ENCODE peak calls at places on chromosome 4, in ten cellular contexts. G is transverse colon, U is HCT116, H is GM12892, F is spleen, Z is endothelial cell of umbilical vein, O is upper lobe of left lung, A is breast epithelium, Y is sigmoid colon, D is esophagus muscularis mucosa. X is an unnamed sample.

GRCh38 chr4:89558147-89558546 is 250.5 kb upstream of the GPRIN3 start:
- DNase-seq in G (no peak), U (peak; percentile 7), H (no peak), F (no peak), Z (no peak), O (no peak), A (no peak), Y (no peak), D (no peak), X (no peak)

GRCh38 chr4:52126946-52127345 is 75.8 kb downstream of the SPATA18 start:
- DNase-seq in G (no peak), U (no peak), H (no peak), F (no peak), Z (no peak), O (no peak), A (no peak), Y (no peak), D (no peak), X (no peak)

GRCh38 chr4:156609421-156609820 is 362.2 kb downstream of the PDGFC start:
- DNase-seq in G (peak; percentile 8), U (no peak), H (no peak), F (no peak), Z (no peak), O (peak; percentile 21), A (no peak), Y (no peak), D (no peak), X (no peak)

GRCh38 chr4:7650606-7651400 is 216.1 kb upstream of the PSAPL1 start:
- DNase-seq in G (no peak), U (peak; percentile 16), H (no peak), F (peak; percentile 68), Z (no peak), O (no peak), A (no peak), Y (peak; percentile 70), D (no peak), X (no peak)

GRCh38 chr4:146488495-146489174 is 33.1 kb downstream of the SLC10A7 start:
- DNase-seq in G (no peak), U (no peak), H (no peak), F (no peak), Z (peak; percentile 83), O (no peak), A (no peak), Y (no peak), D (no peak), X (no peak)

GRCh38 chr4:155336242-155336641 is 40.5 kb downstream of the MAP9 start:
- DNase-seq in G (no peak), U (no peak), H (no peak), F (no peak), Z (no peak), O (no peak), A (no peak), Y (no peak), D (no peak), X (no peak)

GRCh38 chr4:124526321-124526720 is 186.2 kb downstream of the ANKRD50 start:
- DNase-seq in G (no peak), U (no peak), H (no peak), F (no peak), Z (peak; percentile 83), O (no peak), A (no peak), Y (no peak), D (no peak), X (no peak)

GRCh38 chr4:92501456-92501855 is 197.7 kb downstream of the GRID2 start:
- DNase-seq in G (no peak), U (no peak), H (no peak), F (no peak), Z (no peak), O (no peak), A (no peak), Y (no peak), D (no peak), X (no peak)

GRCh38 chr4:88939697-88940096 is 117.3 kb downstream of the FAM13A start:
- DNase-seq in G (no peak), U (no peak), H (no peak), F (no peak), Z (no peak), O (no peak), A (no peak), Y (no peak), D (no peak), X (no peak)

GRCh38 chr4:114019276-114019971 is 40.0 kb upstream of the ARSJ start:
- DNase-seq in G (no peak), U (no peak), H (no peak), F (no peak), Z (peak; percentile 56), O (no peak), A (no peak), Y (no peak), D (no peak), X (no peak)

GRCh38 chr4:3405176-3405575 is 36.6 kb upstream of the HGFAC start:
- DNase-seq in G (no peak), U (no peak), H (no peak), F (peak; percentile 41), Z (no peak), O (no peak), A (no peak), Y (peak; percentile 35), D (no peak), X (no peak)

GRCh38 chr4:7020290-7020689 is 22.9 kb upstream of the TADA2B start:
- DNase-seq in G (no peak), U (no peak), H (no peak), F (peak; percentile 23), Z (no peak), O (no peak), A (no peak), Y (no peak), D (no peak), X (no peak)

GRCh38 chr4:71070015-71070414 is 76.6 kb downstream of the DCK start:
- DNase-seq in G (no peak), U (no peak), H (no peak), F (no peak), Z (no peak), O (no peak), A (no peak), Y (no peak), D (no peak), X (no peak)

GRCh38 chr4:71069063-71069462 is 75.6 kb downstream of the DCK start:
- DNase-seq in G (no peak), U (no peak), H (no peak), F (no peak), Z (no peak), O (no peak), A (no peak), Y (no peak), D (no peak), X (no peak)

GRCh38 chr4:71074452-71075299 is 81.2 kb downstream of the DCK start:
- DNase-seq in G (peak; percentile 12), U (no peak), H (no peak), F (no peak), Z (no peak), O (no peak), A (no peak), Y (no peak), D (no peak), X (no peak)
- TF ChIP-seq POLR2A in G (no peak), U (no peak), H (no peak), F (no peak), Z (no peak), O (no peak), A (no peak), Y (no peak), D (no peak), X (no peak)

GRCh38 chr4:73828945-73829344 is 7.5 kb upstream of the CXCL6 start:
- DNase-seq in G (no peak), U (no peak), H (no peak), F (no peak), Z (no peak), O (no peak), A (no peak), Y (no peak), D (no peak), X (no peak)

GRCh38 chr4:73831569-73831968 is 4.9 kb upstream of the CXCL6 start:
- DNase-seq in G (no peak), U (no peak), H (no peak), F (no peak), Z (no peak), O (no peak), A (no peak), Y (no peak), D (no peak), X (no peak)

GRCh38 chr4:73836373-73837269 is at the start of gene CXCL6:
- DNase-seq in G (peak; percentile 28), U (no peak), H (no peak), F (peak; percentile 84), Z (peak; percentile 40), O (peak; percentile 75), A (no peak), Y (peak; percentile 71), D (no peak), X (no peak)

GRCh38 chr4:73832651-73833237 is 3.7 kb upstream of the CXCL6 start:
- DNase-seq in G (no peak), U (no peak), H (no peak), F (no peak), Z (no peak), O (no peak), A (no peak), Y (no peak), D (no peak), X (no peak)
- TF ChIP-seq POLR2AphosphoS5 in G (no peak), U (no peak), H (no peak), F (no peak), Z (no peak), O (no peak), A (no peak), Y (no peak), D (no peak), X (no peak)

GRCh38 chr4:105710678-105711077 is 2.1 kb downstream of the GSTCD start:
- DNase-seq in G (no peak), U (no peak), H (no peak), F (no peak), Z (no peak), O (no peak), A (no peak), Y (no peak), D (no peak), X (no peak)

GRCh38 chr4:105707783-105708182 is 706 bp downstream of the INTS12 start:
- DNase-seq in G (no peak), U (no peak), H (no peak), F (no peak), Z (no peak), O (no peak), A (no peak), Y (no peak), D (no peak), X (no peak)

GRCh38 chr4:105709081-105709450 is 482 bp downstream of the GSTCD start:
- DNase-seq in G (no peak), U (peak; percentile 6), H (peak; percentile 11), F (no peak), Z (peak; percentile 54), O (no peak), A (no peak), Y (no peak), D (no peak), X (no peak)

GRCh38 chr4:105710012-105710600 is 1.5 kb downstream of the GSTCD start:
- DNase-seq in G (no peak), U (no peak), H (no peak), F (no peak), Z (no peak), O (no peak), A (no peak), Y (no peak), D (no peak), X (no peak)

GRCh38 chr4:105708376-105709080 is at the start of the genes GSTCD and INTS12:
- DNase-seq in G (peak; percentile 94), U (peak; percentile 88), H (peak; percentile 46), F (peak; percentile 96), Z (peak; percentile 95), O (peak; percentile 92), A (peak; percentile 87), Y (peak; percentile 95), D (peak; percentile 98), X (peak; percentile 43)
- TF ChIP-seq POLR2A in G (peak; percentile 81), U (peak; percentile 55), H (peak; percentile 85), F (peak; percentile 51), Z (peak; percentile 89), O (peak; percentile 83), A (peak; percentile 47), Y (peak; percentile 39), D (peak; percentile 58), X (peak; percentile 84)

GRCh38 chr4:152045781-152046571 is 285.2 kb upstream of the GATB start:
- DNase-seq in G (peak; percentile 45), U (peak; percentile 59), H (peak; percentile 25), F (no peak), Z (peak; percentile 21), O (peak; percentile 64), A (no peak), Y (no peak), D (peak; percentile 89), X (peak; percentile 53)
- TF ChIP-seq POLR2AphosphoS5 in G (no peak), U (no peak), H (no peak), F (no peak), Z (no peak), O (no peak), A (no peak), Y (no peak), D (no peak), X (no peak)